ENCODE peak calls at places on chromosomes 13 and 19, in four cellular contexts. Q, C, G and W are unnamed samples.

GRCh38 chr13:30375436-30375835 is 46.9 kb upstream of the UBE2L5 start:
- DNase-seq in G (no peak), Q (no peak), C (no peak), W (no peak)

GRCh38 chr13:45809810-45810394 is 41.7 kb downstream of the SIAH3 start:
- DNase-seq in G (no peak), Q (no peak), C (no peak), W (no peak)

GRCh38 chr19:860481-861098 is 1.1 kb downstream of the CFD start:
- DNase-seq in Q (no peak), C (peak; percentile 64), G (peak; percentile 50), W (no peak)

GRCh38 chr19:38880076-38880881 is 2.2 kb upstream of the RINL start:
- DNase-seq in C (no peak), Q (no peak), G (no peak), W (no peak)

GRCh38 chr19:42051166-42052115 is 18.6 kb downstream of the GRIK5 start:
- DNase-seq in Q (no peak), C (no peak), G (no peak), W (no peak)

GRCh38 chr13:113918580-113918979 is 54.7 kb upstream of the GAS6 start:
- DNase-seq in Q (no peak), C (no peak), G (no peak), W (no peak)

GRCh38 chr19:45681391-45682015 is 10.2 kb downstream of the SNRPD2 start:
- DNase-seq in Q (no peak), C (peak; percentile 83), G (peak; percentile 68), W (no peak)

GRCh38 chr19:6062274-6062673 is 48.0 kb downstream of the RFX2 start:
- DNase-seq in Q (no peak), C (peak; percentile 22), G (no peak), W (no peak)

GRCh38 chr19:33114302-33114701 is 17.6 kb upstream of the WDR88 start:
- DNase-seq in G (no peak), Q (no peak), C (no peak), W (no peak)

GRCh38 chr13:59722580-59722900 is 441.2 kb downstream of the DIAPH3 start:
- DNase-seq in C (no peak), Q (no peak), G (no peak), W (no peak)

GRCh38 chr13:113728571-113729054 is 30.4 kb upstream of the TMEM255B start:
- DNase-seq in G (no peak), C (no peak), Q (no peak), W (no peak)

GRCh38 chr19:33442706-33443105 is 69.2 kb downstream of the CEBPG start:
- DNase-seq in Q (no peak), C (no peak), G (no peak), W (no peak)

GRCh38 chr19:27966390-27966816 is 1246.5 kb downstream of the UQCRFS1 start:
- DNase-seq in C (no peak), Q (no peak), G (no peak), W (no peak)

GRCh38 chr13:89925107-89925506 is 1422.4 kb upstream of the MIR17HG start:
- DNase-seq in C (no peak), G (no peak), Q (no peak), W (peak; percentile 7)

GRCh38 chr13:75137911-75138571 is 343.9 kb downstream of the TBC1D4 start:
- DNase-seq in Q (no peak), C (no peak), G (no peak), W (no peak)

GRCh38 chr13:94033830-94034642 is 445.4 kb downstream of the DCT start:
- DNase-seq in C (no peak), G (no peak), Q (no peak), W (no peak)

GRCh38 chr19:41218615-41219507 is at the start of gene AXL:
- DNase-seq in G (no peak), Q (peak; percentile 78), C (no peak), W (peak; percentile 94)

GRCh38 chr19:55258476-55258827 is 365 bp downstream of the PPP6R1 start:
- DNase-seq in G (no peak), C (peak; percentile 53), Q (no peak), W (no peak)

GRCh38 chr13:41188584-41188983 is 5.8 kb downstream of the KBTBD7 start:
- DNase-seq in G (no peak), C (no peak), Q (no peak), W (no peak)

GRCh38 chr13:33285420-33286124 is at the start of gene STARD13:
- DNase-seq in G (no peak), C (no peak), Q (peak; percentile 74), W (peak; percentile 72)

GRCh38 chr19:37779139-37780035 is at the start of gene ZNF573:
- DNase-seq in G (peak; percentile 80), Q (peak; percentile 63), C (peak; percentile 75), W (peak; percentile 84)

GRCh38 chr13:27927444-27928352 is 7.9 kb downstream of the PDX1 start:
- DNase-seq in G (no peak), C (no peak), Q (no peak), W (no peak)

GRCh38 chr19:35644987-35645679 is 3.0 kb upstream of the COX6B1 start:
- DNase-seq in Q (peak; percentile 61), G (peak; percentile 95), C (peak; percentile 65), W (no peak)

GRCh38 chr19:42942187-42942789 is 5.3 kb upstream of the PSG7 start:
- DNase-seq in C (no peak), G (no peak), Q (no peak), W (no peak)

GRCh38 chr13:44257806-44258205 is 115.8 kb upstream of the SERP2 start:
- DNase-seq in C (no peak), G (no peak), Q (no peak), W (no peak)

GRCh38 chr19:39408392-39409206 is 2.0 kb downstream of the ZFP36 start:
- DNase-seq in G (no peak), Q (no peak), C (peak; percentile 47), W (no peak)

GRCh38 chr13:51325837-51326236 is 13.7 kb upstream of the SERPINE3 start:
- DNase-seq in C (no peak), Q (no peak), G (no peak), W (no peak)

GRCh38 chr19:556611-557382 is 12.9 kb downstream of the GZMM start:
- DNase-seq in G (no peak), Q (no peak), C (no peak), W (no peak)

GRCh38 chr19:10289167-10289835 is 451 bp upstream of the ICAM5 start:
- DNase-seq in Q (no peak), G (peak; percentile 66), C (peak; percentile 52), W (no peak)

GRCh38 chr19:38024991-38025716 is 118.1 kb downstream of the SIPA1L3 start:
- DNase-seq in G (no peak), C (no peak), Q (no peak), W (no peak)

GRCh38 chr19:38494379-38494778 is 60.9 kb downstream of the RYR1 start:
- DNase-seq in G (no peak), C (no peak), Q (no peak), W (peak; percentile 28)

GRCh38 chr19:6536138-6536671 is 5.4 kb downstream of the TNFSF9 start:
- DNase-seq in G (peak; percentile 54), Q (no peak), C (peak; percentile 81), W (no peak)

GRCh38 chr19:16899566-16900075 is 10.8 kb downstream of the F2RL3 start:
- DNase-seq in C (no peak), Q (no peak), G (no peak), W (no peak)

GRCh38 chr13:24916464-24916863 is 152.5 kb downstream of the RNF17 start:
- DNase-seq in Q (no peak), G (no peak), C (no peak), W (no peak)

GRCh38 chr19:12294308-12295158 is at the start of gene ZNF44:
- DNase-seq in G (peak; percentile 94), Q (peak; percentile 86), C (peak; percentile 91), W (peak; percentile 91)

GRCh38 chr13:39616087-39616694 is 13.2 kb upstream of the LHFPL6 start:
- DNase-seq in Q (no peak), G (peak; percentile 26), C (no peak), W (no peak)

GRCh38 chr13:50387124-50387581 is 371.9 kb downstream of the KCNRG start:
- DNase-seq in C (peak; percentile 2), G (no peak), Q (no peak), W (no peak)